ENCODE peak calls at places on chromosomes 2 and 18, in ten cellular contexts. T is brain microvascular endothelial cell, A is fibroblast of the aortic adventitia, G is upper lobe of right lung, N is foreskin fibroblast, W is neural progenitor cell, O is mesothelial cell of epicardium, U is B cell, M is PC-3, R is esophagus squamous epithelium. L is an unnamed sample.

GRCh38 chr2:197893403-197894177 is 89.2 kb downstream of the PLCL1 start:
- DNase-seq in N (no peak), O (no peak), A (no peak), T (no peak), W (no peak), G (no peak), U (no peak), R (no peak), M (no peak), L (no peak)

GRCh38 chr2:155145758-155146229 is 447.3 kb downstream of the KCNJ3 start:
- DNase-seq in A (no peak), M (no peak), N (no peak), T (no peak), R (no peak), W (peak; percentile 6), U (no peak), G (no peak), O (no peak), L (no peak)

GRCh38 chr2:9347411-9347853 is 75.9 kb downstream of the ITGB1BP1 start:
- DNase-seq in M (no peak), G (no peak), A (peak; percentile 91), O (no peak), N (peak; percentile 48), T (no peak), W (no peak), R (no peak), U (no peak), L (peak; percentile 14)

GRCh38 chr2:71143782-71144181 is 13.3 kb downstream of the MPHOSPH10 start:
- DNase-seq in U (no peak), M (no peak), O (no peak), T (no peak), R (no peak), A (no peak), G (no peak), N (no peak), W (no peak), L (no peak)

GRCh38 chr2:137737559-137737958 is 226.7 kb upstream of the HNMT start:
- DNase-seq in U (no peak), A (no peak), G (no peak), W (no peak), R (no peak), N (no peak), M (no peak), T (no peak), O (no peak), L (no peak)

GRCh38 chr2:148999451-148999891 is 39.0 kb upstream of the LYPD6B start:
- DNase-seq in M (peak; percentile 17), A (no peak), O (no peak), W (peak; percentile 28), R (no peak), N (no peak), T (no peak), G (no peak), U (no peak), L (no peak)

GRCh38 chr18:49934457-49934856 is 121.1 kb upstream of the ACAA2 start:
- DNase-seq in G (no peak), A (no peak), W (peak; percentile 62), R (no peak), N (no peak), M (no peak), O (no peak), T (no peak), U (no peak), L (no peak)

GRCh38 chr2:47255794-47256193 is 100.7 kb upstream of the STPG4 start:
- DNase-seq in R (no peak), N (no peak), A (no peak), G (no peak), O (no peak), T (no peak), M (no peak), W (no peak), U (no peak), L (no peak)

GRCh38 chr18:2515408-2515807 is 55.9 kb downstream of the METTL4 start:
- DNase-seq in N (peak; percentile 88), R (no peak), U (no peak), M (peak; percentile 94), W (no peak), T (peak; percentile 78), G (no peak), O (no peak), A (peak; percentile 94), L (peak; percentile 92)

GRCh38 chr2:237500681-237501424 is 13.8 kb downstream of the MLPH start:
- DNase-seq in M (peak; percentile 98), R (no peak), A (peak; percentile 86), G (peak; percentile 64), T (peak; percentile 100), N (peak; percentile 100), W (no peak), O (no peak), U (no peak), L (peak; percentile 100)

GRCh38 chr2:232929303-232930123 is 59.4 kb downstream of the SNORC start:
- DNase-seq in U (no peak), N (no peak), R (no peak), W (no peak), A (no peak), G (no peak), O (no peak), M (no peak), T (no peak), L (no peak)

GRCh38 chr2:25817630-25818029 is 60.7 kb downstream of the ASXL2 start:
- DNase-seq in A (no peak), N (no peak), O (no peak), R (no peak), T (no peak), U (no peak), W (no peak), G (no peak), M (no peak), L (no peak)

GRCh38 chr2:27322301-27322765 is 564 bp downstream of the MPV17 start:
- DNase-seq in W (no peak), O (no peak), T (no peak), M (peak; percentile 4), R (no peak), N (no peak), A (peak; percentile 10), U (no peak), G (no peak), L (no peak)

GRCh38 chr2:27323592-27324285 is 842 bp upstream of the MPV17 start:
- DNase-seq in W (no peak), M (peak; percentile 6), T (no peak), R (no peak), G (no peak), U (no peak), N (no peak), O (no peak), A (peak; percentile 18), L (no peak)

GRCh38 chr2:27322766-27323591 is at the start of gene MPV17:
- DNase-seq in M (peak; percentile 93), A (peak; percentile 89), T (peak; percentile 86), R (peak; percentile 68), U (peak; percentile 88), N (peak; percentile 90), G (peak; percentile 96), W (peak; percentile 93), O (peak; percentile 77), L (peak; percentile 87)

GRCh38 chr2:27324720-27325119 is 1.8 kb upstream of the MPV17 start:
- DNase-seq in M (no peak), T (no peak), R (no peak), O (no peak), A (no peak), W (no peak), N (no peak), U (no peak), G (no peak), L (no peak)

DNA sequence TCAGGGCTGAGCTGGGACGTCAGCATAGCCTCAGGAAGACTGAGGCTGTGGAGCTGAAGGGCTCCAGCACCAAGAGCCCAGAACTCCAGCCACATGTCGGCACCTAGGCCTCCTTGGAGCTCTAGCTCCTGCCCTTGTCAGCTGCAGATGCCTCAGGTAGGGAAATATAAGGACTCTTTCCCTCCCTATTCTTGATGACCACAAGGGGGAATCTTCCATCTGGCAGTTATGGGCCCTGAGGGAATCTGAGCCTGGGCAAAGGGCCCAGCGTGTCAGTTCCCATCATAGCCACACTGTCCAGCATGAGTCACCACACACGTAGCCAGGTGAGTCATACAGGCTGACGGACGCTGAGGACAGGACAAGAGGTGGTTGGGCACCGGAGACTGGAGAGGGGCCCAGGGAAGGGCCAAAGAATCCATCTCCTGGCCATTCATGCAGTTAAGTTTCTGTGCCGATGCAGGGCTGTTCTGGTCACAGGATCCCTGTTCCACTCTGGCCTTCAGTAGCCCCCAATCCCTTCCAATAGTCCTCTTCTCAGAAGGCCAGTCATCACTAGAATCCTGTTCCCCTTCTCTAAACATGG is 1.8 kb downstream of the MPV17 start:
- DNase-seq in U (no peak), T (peak; percentile 98), O (no peak), R (no peak), A (peak; percentile 98), G (peak; percentile 76), M (peak; percentile 99), N (peak; percentile 99), W (peak; percentile 19), L (peak; percentile 99)
- TF ChIP-seq CTCF in U (no peak), T (peak; percentile 78), O (peak; percentile 36), R (peak; percentile 10), A (peak; percentile 73), G (no peak), M (peak; percentile 70), N (peak; percentile 68), W (peak; percentile 26), L (peak; percentile 86)

GRCh38 chr2:241241669-241242068 is 53.2 kb downstream of the ANO7 start:
- DNase-seq in R (no peak), N (no peak), U (no peak), W (no peak), O (no peak), T (no peak), A (no peak), M (no peak), G (no peak), L (no peak)
- TF ChIP-seq CTCF in R (no peak), N (no peak), U (no peak), W (no peak), O (no peak), T (no peak), A (no peak), M (no peak), G (no peak), L (no peak)

GRCh38 chr18:37484893-37485834 is 80.4 kb downstream of the CELF4 start:
- DNase-seq in A (no peak), T (no peak), N (peak; percentile 17), M (no peak), W (peak; percentile 78), G (no peak), U (no peak), O (peak; percentile 35), R (no peak), L (no peak)
- TF ChIP-seq CTCF in A (no peak), T (no peak), N (no peak), M (no peak), W (peak; percentile 49), G (peak; percentile 28), U (no peak), O (peak; percentile 36), R (no peak), L (peak; percentile 36)

DNA sequence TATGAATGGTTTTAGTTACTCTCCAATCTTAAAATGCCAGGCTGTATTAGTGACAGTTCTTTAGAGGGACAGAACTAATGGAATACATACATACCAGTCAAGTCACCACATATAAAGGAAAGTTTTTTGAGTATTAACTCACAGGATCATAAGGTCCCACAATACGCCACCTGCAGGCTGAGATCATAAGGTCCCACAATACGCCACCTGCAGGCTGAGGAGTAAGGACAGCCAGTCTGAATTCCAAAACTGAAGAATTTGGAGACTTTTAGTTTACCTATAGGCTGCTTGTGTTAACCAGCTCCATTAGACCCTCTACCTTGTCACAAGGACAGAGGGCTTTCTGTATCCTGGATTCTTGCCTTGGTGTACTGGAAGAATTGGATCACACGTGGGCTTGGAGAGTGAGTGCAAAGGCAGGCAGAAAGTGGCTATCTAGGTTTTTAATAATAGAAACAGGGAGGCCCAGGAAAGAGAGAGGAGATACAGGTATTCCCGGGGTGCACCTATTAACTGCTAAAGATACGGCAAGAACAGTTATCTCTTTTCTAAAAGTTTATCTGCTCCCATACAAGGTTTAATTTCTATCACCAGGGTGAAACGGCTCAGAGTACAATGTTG is 234.9 kb upstream of the CYRIA start:
- DNase-seq in M (peak; percentile 34), O (no peak), A (no peak), W (peak; percentile 71), G (no peak), R (no peak), T (no peak), N (no peak), U (no peak), L (no peak)
- TF ChIP-seq CTCF in M (peak; percentile 67), O (no peak), A (peak; percentile 10), W (peak; percentile 87), G (peak; percentile 35), R (peak; percentile 26), T (peak; percentile 71), N (peak; percentile 2), U (peak; percentile 50), L (peak; percentile 38)

L was measured in HFFc6.